ENCODE peak calls at places on chromosomes 13 and 19, in eight cellular contexts. G is H1, Y is Peyer's patch, T is GM12892, F is transverse colon, S is thyroid gland, O is tibial nerve, U is sigmoid colon. J is an unnamed sample.

GRCh38 chr13:39410089-39410901 is 192.7 kb downstream of the LHFPL6 start:
- DNase-seq in G (no peak), Y (no peak), T (no peak), F (no peak), S (no peak), O (no peak), U (no peak), J (no peak)

GRCh38 chr19:54477650-54478049 is 4.6 kb upstream of the CDC42EP5 start:
- DNase-seq in G (no peak), Y (peak), T (no peak), F (no peak), S (no peak), O (no peak), U (no peak), J (no peak)

GRCh38 chr13:100957741-100958140 is 283.1 kb upstream of the TMTC4 start:
- DNase-seq in G (no peak), Y (no peak), T (no peak), F (no peak), S (no peak), O (no peak), U (no peak), J (no peak)

GRCh38 chr13:29791997-29792775 is 58.2 kb downstream of the UBL3 start:
- DNase-seq in G (no peak), Y (no peak), T (no peak), F (no peak), S (no peak), O (no peak), U (no peak), J (no peak)

GRCh38 chr19:52343548-52343947 is 7.5 kb downstream of the ZNF610 start:
- DNase-seq in G (peak), Y (peak), T (peak), F (peak), S (peak), O (peak), U (peak), J (no peak)

GRCh38 chr19:42122691-42123607 is 9.3 kb downstream of the POU2F2 start:
- DNase-seq in G (no peak), Y (no peak), T (peak), F (no peak), S (no peak), O (no peak), U (no peak), J (no peak)

GRCh38 chr19:51651216-51651846 is 4.7 kb upstream of the SIGLEC14 start:
- DNase-seq in G (no peak), Y (peak), T (no peak), F (no peak), S (no peak), O (no peak), U (no peak), J (no peak)

GRCh38 chr13:51785592-51786424 is 18.2 kb downstream of the DHRS12 start:
- DNase-seq in G (no peak), Y (peak), T (no peak), F (no peak), S (peak), O (peak), U (peak), J (no peak)

GRCh38 chr13:96988441-96988840 is 5.8 kb downstream of the OXGR1 start:
- DNase-seq in G (no peak), Y (no peak), T (no peak), F (no peak), S (no peak), O (no peak), U (no peak), J (no peak)

GRCh38 chr19:41537789-41538188 is 38.2 kb upstream of the CEACAM21 start:
- DNase-seq in G (no peak), Y (peak), T (no peak), F (no peak), S (no peak), O (no peak), U (no peak), J (no peak)

GRCh38 chr13:111114362-111115050 is 604 bp upstream of the ARHGEF7 start:
- DNase-seq in G (no peak), Y (no peak), T (no peak), F (peak), S (peak), O (peak), U (peak), J (no peak)

GRCh38 chr19:28436320-28436719 is 776.6 kb downstream of the UQCRFS1 start:
- DNase-seq in G (no peak), Y (no peak), T (no peak), F (peak), S (no peak), O (no peak), U (no peak), J (no peak)

GRCh38 chr13:51638497-51638871 is 54.2 kb downstream of the WDFY2 start:
- DNase-seq in G (no peak), Y (no peak), T (no peak), F (no peak), S (no peak), O (no peak), U (no peak), J (no peak)

GRCh38 chr19:58434217-58434616 is 5.7 kb downstream of the ZNF132 start:
- DNase-seq in G (no peak), Y (no peak), T (no peak), F (no peak), S (no peak), O (no peak), U (no peak), J (no peak)

GRCh38 chr19:55245236-55245904 is 13.4 kb downstream of the PPP6R1 start:
- DNase-seq in G (no peak), Y (no peak), T (no peak), F (no peak), S (no peak), O (no peak), U (no peak), J (no peak)

GRCh38 chr13:75537401-75538365 is at the start of gene COMMD6:
- DNase-seq in G (peak), Y (peak), T (peak), F (peak), S (peak), O (peak), U (peak), J (peak)
- TF ChIP-seq POLR2A in G (peak), Y (peak), T (peak), F (peak), S (peak), O (no peak), U (peak), J (no peak)

GRCh38 chr13:79621902-79622301 is 140.9 kb downstream of the NDFIP2 start:
- DNase-seq in G (no peak), Y (no peak), T (no peak), F (no peak), S (no peak), O (no peak), U (no peak), J (no peak)
- TF ChIP-seq POLR2A in G (no peak), Y (no peak), T (no peak), F (no peak), S (no peak), O (no peak), U (no peak), J (no peak)

GRCh38 chr19:45527731-45528130 is 20.5 kb downstream of the VASP start:
- DNase-seq in G (no peak), Y (no peak), T (no peak), F (no peak), S (no peak), O (no peak), U (no peak), J (no peak)
- TF ChIP-seq POLR2A in G (no peak), Y (no peak), T (no peak), F (no peak), S (no peak), O (no peak), U (no peak), J (no peak)

GRCh38 chr19:15332311-15332996 is at the start of gene BRD4:
- DNase-seq in G (peak), Y (peak), T (peak), F (peak), S (peak), O (peak), U (peak), J (no peak)
- TF ChIP-seq POLR2A in G (no peak), Y (peak), T (peak), F (no peak), S (peak), O (peak), U (no peak), J (peak)

GRCh38 chr13:40666058-40666904 is at the start of gene FOXO1:
- DNase-seq in G (peak), Y (peak), T (peak), F (peak), S (peak), O (peak), U (peak), J (peak)

GRCh38 chr13:40665754-40666057 is 735 bp downstream of the FOXO1 start:
- DNase-seq in G (no peak), Y (no peak), T (no peak), F (no peak), S (peak), O (no peak), U (no peak), J (no peak)

GRCh38 chr13:40666905-40667621 is 622 bp upstream of the FOXO1 start:
- DNase-seq in G (peak), Y (peak), T (peak), F (peak), S (peak), O (no peak), U (peak), J (peak)

GRCh38 chr13:40664100-40665060 is 2.1 kb downstream of the FOXO1 start:
- DNase-seq in G (peak), Y (peak), T (peak), F (peak), S (peak), O (peak), U (peak), J (no peak)

GRCh38 chr13:40665061-40665753 is 1.2 kb downstream of the FOXO1 start:
- DNase-seq in G (peak), Y (peak), T (no peak), F (peak), S (peak), O (no peak), U (no peak), J (no peak)
- TF ChIP-seq POLR2A in G (no peak), Y (no peak), T (peak), F (no peak), S (no peak), O (no peak), U (no peak), J (no peak)

GRCh38 chr13:114130708-114131580 is 1.5 kb downstream of the RASA3 start:
- DNase-seq in G (no peak), Y (peak), T (no peak), F (peak), S (peak), O (peak), U (peak), J (no peak)
- TF ChIP-seq POLR2A in G (no peak), Y (no peak), T (peak), F (peak), S (no peak), O (no peak), U (no peak), J (no peak)

DNA sequence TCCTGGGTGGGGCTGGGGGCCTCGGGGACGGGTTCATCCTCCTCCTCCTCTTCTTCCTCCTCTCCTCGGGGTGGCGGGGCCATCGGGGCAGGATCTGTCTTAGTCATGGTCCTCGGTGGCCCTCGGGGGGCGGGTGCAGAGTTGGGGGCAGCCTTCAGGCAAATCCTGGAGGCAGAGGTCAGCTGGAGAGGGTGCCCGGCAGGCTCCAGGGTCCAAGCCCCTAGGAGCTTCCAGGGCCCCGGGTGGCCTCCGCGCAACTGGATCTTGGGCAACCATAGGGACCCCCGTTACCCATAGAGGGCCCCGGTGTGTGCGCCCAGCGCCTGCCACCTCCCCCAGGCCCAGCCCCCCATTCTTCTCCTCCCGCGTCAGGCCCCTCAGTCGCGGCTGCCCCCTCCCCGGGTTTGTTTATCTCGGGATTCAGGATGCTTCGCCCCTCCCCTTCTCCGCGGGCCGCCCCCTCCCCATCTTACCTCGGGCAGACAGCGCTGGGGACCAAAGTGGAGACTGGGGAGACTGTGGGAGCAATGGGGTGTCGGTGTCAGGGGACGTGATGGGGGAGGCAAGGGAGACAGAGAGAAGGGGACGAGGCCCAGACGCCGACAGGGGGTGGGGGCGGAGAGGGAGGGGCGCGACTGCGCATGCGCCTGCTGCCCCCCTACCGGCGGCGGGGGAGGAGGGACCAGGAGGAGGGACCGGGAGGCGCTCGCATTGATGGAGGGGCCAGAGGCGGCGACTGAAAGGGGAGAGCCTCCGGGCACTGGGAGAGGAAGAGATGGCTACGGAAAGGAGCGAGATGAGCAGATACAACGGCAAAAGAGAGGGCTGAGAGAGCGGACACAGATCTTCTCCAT is at the start of gene CLIP3:
- DNase-seq in G (peak), Y (peak), T (peak), F (peak), S (no peak), O (peak), U (peak), J (no peak)
- TF ChIP-seq POLR2A in G (no peak), Y (no peak), T (no peak), F (no peak), S (no peak), O (peak), U (no peak), J (no peak)